ENCODE peak calls at places on chromosome 21, in five cellular contexts. K, X, S, D and R are unnamed samples.

GRCh38 chr21:45995686-45996179 is 14.2 kb downstream of the COL6A1 start:
- DNase-seq in D (no peak), X (no peak), S (no peak), K (no peak), R (peak)

GRCh38 chr21:44800971-44801467 is 601 bp downstream of the UBE2G2 start:
- DNase-seq in K (peak), D (no peak), S (peak), X (peak), R (peak)

GRCh38 chr21:41411449-41412089 is 14.5 kb upstream of the MX1 start:
- DNase-seq in D (no peak), K (peak), S (no peak), X (no peak), R (peak)

GRCh38 chr21:33241846-33242245 is 12.1 kb downstream of the IFNAR2 start:
- DNase-seq in X (no peak), S (no peak), D (no peak), K (no peak), R (no peak)

GRCh38 chr21:42132183-42132582 is 61.1 kb downstream of the UMODL1 start:
- DNase-seq in S (no peak), D (no peak), K (no peak), X (no peak), R (no peak)

GRCh38 chr21:36499578-36500471 is 19.9 kb upstream of the CLDN14 start:
- DNase-seq in K (peak), X (no peak), S (peak), D (no peak), R (peak)

GRCh38 chr21:32281531-32281930 is 2.7 kb upstream of the MIS18A start:
- DNase-seq in D (no peak), K (no peak), X (no peak), S (no peak), R (peak)

GRCh38 chr21:33089439-33089838 is 19.5 kb downstream of the OLIG1 start:
- DNase-seq in K (no peak), X (no peak), S (no peak), D (no peak), R (no peak)

GRCh38 chr21:39125752-39126485 is 57.3 kb downstream of the PSMG1 start:
- DNase-seq in X (peak), S (peak), D (no peak), K (peak), R (peak)

GRCh38 chr21:32597205-32597604 is 11.9 kb upstream of the TCP10L start:
- DNase-seq in S (peak), D (no peak), X (no peak), K (peak), R (peak)

GRCh38 chr21:43921979-43922945 is 57.2 kb downstream of the AGPAT3 start:
- DNase-seq in D (no peak), X (peak), S (no peak), K (no peak), R (peak)

GRCh38 chr21:45256021-45256911 is 31.4 kb downstream of the POFUT2 start:
- DNase-seq in X (no peak), S (no peak), D (no peak), K (no peak), R (no peak)

GRCh38 chr21:45386728-45387371 is 18.1 kb upstream of the COL18A1 start:
- DNase-seq in D (no peak), S (peak), K (peak), X (no peak), R (peak)

GRCh38 chr21:27060190-27060589 is 93.3 kb upstream of the ADAMTS5 start:
- DNase-seq in X (no peak), D (no peak), S (peak), K (no peak), R (no peak)